ENCODE peak calls at places on chromosomes 5 and 9, in five cellular contexts. E, K, O, B and X are unnamed samples.

GRCh38 chr9:134458111-134458845 is 132.0 kb downstream of the RXRA start:
- DNase-seq in E (no peak), K (no peak), O (peak; percentile 67), B (peak; percentile 54), X (no peak)

GRCh38 chr5:143402464-143403356 is 776 bp downstream of the NR3C1 start:
- DNase-seq in E (peak; percentile 95), K (peak; percentile 50), O (peak; percentile 78), B (peak; percentile 56), X (peak; percentile 64)

GRCh38 chr9:116156621-116157314 is 3.2 kb downstream of the PAPPA start:
- DNase-seq in E (no peak), K (no peak), O (peak; percentile 90), B (peak; percentile 94), X (peak; percentile 64)

GRCh38 chr9:134716067-134716466 is 74.5 kb downstream of the COL5A1 start:
- DNase-seq in E (no peak), K (no peak), O (no peak), B (no peak), X (no peak)

GRCh38 chr9:27655454-27655853 is 82.2 kb upstream of the C9orf72 start:
- DNase-seq in E (no peak), K (no peak), O (no peak), B (no peak), X (no peak)

GRCh38 chr5:10366310-10367297 is 13.1 kb downstream of the MARCHF6 start:
- DNase-seq in E (no peak), K (no peak), O (no peak), B (peak; percentile 50), X (peak; percentile 10)

GRCh38 chr5:61293051-61293450 is 39.0 kb upstream of the ZSWIM6 start:
- DNase-seq in E (no peak), K (no peak), O (no peak), B (no peak), X (no peak)

GRCh38 chr9:5886114-5886939 is 4.4 kb upstream of the MLANA start:
- DNase-seq in E (peak; percentile 90), K (no peak), O (peak; percentile 72), B (peak; percentile 80), X (peak; percentile 85)

GRCh38 chr5:131747180-131748105 is 49.4 kb downstream of the FNIP1 start:
- DNase-seq in E (no peak), K (no peak), O (no peak), B (peak; percentile 49), X (no peak)

GRCh38 chr9:94150890-94151660 is 66.8 kb downstream of the PTPDC1 start:
- DNase-seq in E (no peak), K (no peak), O (no peak), B (no peak), X (no peak)

GRCh38 chr5:4068171-4068570 is 472.5 kb downstream of the IRX1 start:
- DNase-seq in E (no peak), K (no peak), O (no peak), B (no peak), X (no peak)

GRCh38 chr5:65927497-65928340 is 1.3 kb downstream of the ERBIN start:
- DNase-seq in E (no peak), K (no peak), O (no peak), B (peak; percentile 68), X (peak; percentile 59)

GRCh38 chr9:36995927-36996471 is 38.1 kb downstream of the PAX5 start:
- DNase-seq in E (peak; percentile 84), K (no peak), O (peak; percentile 40), B (peak; percentile 81), X (peak; percentile 90)

GRCh38 chr9:35517136-35517535 is 27.2 kb downstream of the RUSC2 start:
- DNase-seq in E (no peak), K (no peak), O (no peak), B (peak; percentile 51), X (peak; percentile 57)

GRCh38 chr5:148383564-148384388 is at the start of gene FBXO38:
- DNase-seq in E (peak; percentile 99), K (peak; percentile 84), O (peak; percentile 97), B (peak; percentile 98), X (peak; percentile 96)

GRCh38 chr9:8610256-8610655 is 810.7 kb upstream of the DMAC1 start:
- DNase-seq in E (no peak), K (no peak), O (no peak), B (no peak), X (no peak)

GRCh38 chr9:137162505-137163100 is 7.2 kb downstream of the LRRC26 start:
- DNase-seq in E (no peak), K (no peak), O (no peak), B (no peak), X (no peak)

GRCh38 chr5:10438301-10438700 is 3.4 kb upstream of the ROPN1L start:
- DNase-seq in E (no peak), K (no peak), O (no peak), B (no peak), X (no peak)

GRCh38 chr5:160030631-160031377 is 21.9 kb downstream of the TTC1 start:
- DNase-seq in E (no peak), K (no peak), O (no peak), B (peak; percentile 66), X (no peak)

GRCh38 chr5:56382896-56383295 is 149.8 kb upstream of the ANKRD55 start:
- DNase-seq in E (no peak), K (no peak), O (no peak), B (no peak), X (no peak)

GRCh38 chr5:139634028-139634325 is 14.2 kb upstream of the CXXC5 start:
- DNase-seq in E (peak; percentile 74), K (no peak), O (no peak), B (no peak), X (peak; percentile 60)

GRCh38 chr5:15833365-15833764 is 333.4 kb downstream of the FBXL7 start:
- DNase-seq in E (no peak), K (no peak), O (no peak), B (no peak), X (no peak)

GRCh38 chr9:130714586-130715110 is 21.1 kb downstream of the EXOSC2 start:
- DNase-seq in E (no peak), K (no peak), O (no peak), B (no peak), X (no peak)
- H3K27ac ChIP-seq in E (peak overlapping the region; percentile 93), K (peak overlapping the region; percentile 98), O (peak overlapping the region; percentile 38), B (peak overlapping the region; percentile 49), X (no peak overlapping the region)

GRCh38 chr5:95733100-95733499 is 2.0 kb downstream of the RHOBTB3 start:
- DNase-seq in E (no peak), K (no peak), O (no peak), B (no peak), X (no peak)
- H3K4me3 ChIP-seq in E (no peak overlapping the region), K (no peak overlapping the region), O (peak overlapping the region; percentile 75), B (peak overlapping the region; percentile 96), X (peak overlapping the region; percentile 78)

GRCh38 chr9:89640801-89641200 is 36.0 kb downstream of the GADD45G start:
- DNase-seq in E (peak; percentile 41), K (no peak), O (no peak), B (no peak), X (no peak)
- H3K27ac ChIP-seq in E (peak overlapping the region; percentile 58), K (peak overlapping the region; percentile 69), O (no peak overlapping the region), B (no peak overlapping the region), X (no peak overlapping the region)

GRCh38 chr9:127562271-127562780 is 49.8 kb upstream of the STXBP1 start:
- DNase-seq in E (no peak), K (no peak), O (no peak), B (no peak), X (no peak)
- H3K4me3 ChIP-seq in E (no peak overlapping the region), K (no peak overlapping the region), O (no peak overlapping the region), B (no peak overlapping the region), X (no peak overlapping the region)

GRCh38 chr5:163531272-163531671 is 25.9 kb downstream of the MAT2B start:
- DNase-seq in E (no peak), K (no peak), O (no peak), B (no peak), X (no peak)

GRCh38 chr5:163534476-163535172 is 29.2 kb downstream of the MAT2B start:
- DNase-seq in E (no peak), K (no peak), O (peak; percentile 44), B (no peak), X (no peak)

GRCh38 chr5:163532203-163532892 is 26.9 kb downstream of the MAT2B start:
- DNase-seq in E (no peak), K (no peak), O (no peak), B (no peak), X (no peak)

GRCh38 chr5:163533229-163533628 is 27.8 kb downstream of the MAT2B start:
- DNase-seq in E (no peak), K (no peak), O (no peak), B (no peak), X (no peak)

DNA sequence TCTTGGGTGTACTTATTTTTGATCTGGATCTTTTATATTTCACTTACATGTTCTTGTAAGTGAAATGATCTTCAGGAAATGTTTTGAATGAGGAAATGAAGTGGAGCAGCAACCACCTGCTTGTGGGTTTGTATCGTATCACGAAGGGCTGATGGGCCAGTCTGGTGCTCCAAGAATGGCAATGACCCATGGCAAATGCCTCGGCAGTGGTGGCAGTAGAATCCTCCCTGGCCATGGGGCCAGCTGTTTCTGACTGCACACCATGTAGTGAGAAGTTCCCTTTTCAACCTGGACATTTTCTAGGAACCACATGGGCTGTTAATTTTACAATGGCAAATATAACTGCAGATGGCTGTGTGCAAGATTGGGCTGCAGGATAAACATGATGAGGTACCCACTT is 29.9 kb downstream of the MAT2B start:
- DNase-seq in E (no peak), K (no peak), O (no peak), B (no peak), X (no peak)
- H3K27ac ChIP-seq in E (peak overlapping the region; percentile 26), K (no peak overlapping the region), O (peak overlapping the region; percentile 47), B (no peak overlapping the region), X (no peak overlapping the region)

DNA sequence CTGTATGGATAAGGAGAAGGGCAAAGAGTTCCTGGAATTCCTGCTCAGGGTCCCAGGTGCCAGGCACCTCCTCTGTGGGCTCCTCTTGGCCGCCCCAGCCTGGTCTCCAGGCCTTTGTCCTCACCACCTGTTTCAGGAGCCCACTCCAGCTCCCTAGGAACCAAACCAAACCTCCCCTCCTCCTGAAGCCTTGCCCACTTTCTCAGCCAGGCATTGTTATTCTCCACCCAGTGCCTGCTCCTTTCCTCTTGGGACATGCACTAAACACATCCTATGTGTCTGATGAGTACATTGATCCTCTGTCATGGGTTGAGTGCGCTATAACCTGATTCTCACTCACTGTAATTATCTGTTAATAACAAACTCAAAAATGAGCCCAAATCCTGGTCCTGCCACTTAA is 189.8 kb downstream of the SPOCK1 start:
- DNase-seq in E (no peak), K (no peak), O (no peak), B (no peak), X (no peak)
- H3K4me3 ChIP-seq in E (no peak overlapping the region), K (no peak overlapping the region), O (no peak overlapping the region), B (no peak overlapping the region), X (no peak overlapping the region)